ENCODE peak calls at places on chromosomes 5 and 9, in ten cellular contexts. One of them, this sample, is unnamed.

GRCh38 chr9:133221177-133221809 is 12.2 kb upstream of the OBP2B start:
- DNase-seq in AG04450: no peak
- DNase-seq in ovary: no peak
- DNase-seq in cardiac muscle cell: no peak
- DNase-seq in GOT3: no peak
- DNase-seq in nephron progenitor cell: no peak
- DNase-seq in germinal center: no peak
- DNase-seq in T-cell: no peak
- DNase-seq in 8988T: no peak
- DNase-seq in effector memory CD4-positive, alpha-beta T cell: no peak
- DNase-seq in this sample: no peak

GRCh38 chr5:163838738-163839137 is 333.3 kb downstream of the MAT2B start:
- DNase-seq in GOT3: no peak
- DNase-seq in 8988T: no peak
- DNase-seq in germinal center: no peak
- DNase-seq in cardiac muscle cell: no peak
- DNase-seq in effector memory CD4-positive, alpha-beta T cell: no peak
- DNase-seq in ovary: no peak
- DNase-seq in AG04450: no peak
- DNase-seq in T-cell: no peak
- DNase-seq in nephron progenitor cell: no peak
- DNase-seq in this sample: no peak

GRCh38 chr9:13778486-13779110 is 499.1 kb upstream of the MPDZ start:
- DNase-seq in nephron progenitor cell: no peak
- DNase-seq in germinal center: no peak
- DNase-seq in GOT3: no peak
- DNase-seq in 8988T: no peak
- DNase-seq in cardiac muscle cell: peak; percentile 37
- DNase-seq in effector memory CD4-positive, alpha-beta T cell: no peak
- DNase-seq in ovary: no peak
- DNase-seq in T-cell: no peak
- DNase-seq in AG04450: no peak
- DNase-seq in this sample: no peak

GRCh38 chr5:6452622-6453504 is 4.2 kb downstream of the UBE2QL1 start:
- DNase-seq in GOT3: no peak
- DNase-seq in cardiac muscle cell: no peak
- DNase-seq in AG04450: no peak
- DNase-seq in T-cell: no peak
- DNase-seq in nephron progenitor cell: no peak
- DNase-seq in ovary: no peak
- DNase-seq in effector memory CD4-positive, alpha-beta T cell: no peak
- DNase-seq in germinal center: no peak
- DNase-seq in 8988T: no peak
- DNase-seq in this sample: no peak

GRCh38 chr5:118554991-118555390 is 433.4 kb downstream of the DTWD2 start:
- DNase-seq in 8988T: no peak
- DNase-seq in nephron progenitor cell: no peak
- DNase-seq in effector memory CD4-positive, alpha-beta T cell: no peak
- DNase-seq in ovary: no peak
- DNase-seq in germinal center: no peak
- DNase-seq in GOT3: no peak
- DNase-seq in AG04450: no peak
- DNase-seq in T-cell: no peak
- DNase-seq in cardiac muscle cell: no peak
- DNase-seq in this sample: no peak

GRCh38 chr9:80775515-80775914 is 913.8 kb downstream of the TLE1 start:
- DNase-seq in effector memory CD4-positive, alpha-beta T cell: no peak
- DNase-seq in 8988T: no peak
- DNase-seq in nephron progenitor cell: no peak
- DNase-seq in germinal center: no peak
- DNase-seq in cardiac muscle cell: no peak
- DNase-seq in GOT3: no peak
- DNase-seq in ovary: no peak
- DNase-seq in T-cell: no peak
- DNase-seq in AG04450: no peak
- DNase-seq in this sample: no peak

GRCh38 chr9:129142536-129142935 is 31.3 kb downstream of the PTPA start:
- DNase-seq in effector memory CD4-positive, alpha-beta T cell: no peak
- DNase-seq in GOT3: no peak
- DNase-seq in nephron progenitor cell: no peak
- DNase-seq in germinal center: no peak
- DNase-seq in AG04450: no peak
- DNase-seq in T-cell: no peak
- DNase-seq in 8988T: no peak
- DNase-seq in cardiac muscle cell: no peak
- DNase-seq in ovary: no peak
- DNase-seq in this sample: no peak

GRCh38 chr5:164230341-164230740 is 724.9 kb downstream of the MAT2B start:
- DNase-seq in T-cell: no peak
- DNase-seq in nephron progenitor cell: no peak
- DNase-seq in ovary: no peak
- DNase-seq in AG04450: no peak
- DNase-seq in cardiac muscle cell: no peak
- DNase-seq in GOT3: no peak
- DNase-seq in germinal center: no peak
- DNase-seq in effector memory CD4-positive, alpha-beta T cell: no peak
- DNase-seq in 8988T: no peak
- DNase-seq in this sample: no peak

GRCh38 chr9:133584559-133585476 is 24.4 kb downstream of the FAM163B start:
- DNase-seq in AG04450: no peak
- DNase-seq in germinal center: no peak
- DNase-seq in cardiac muscle cell: peak; percentile 57
- DNase-seq in GOT3: no peak
- DNase-seq in nephron progenitor cell: no peak
- DNase-seq in effector memory CD4-positive, alpha-beta T cell: no peak
- DNase-seq in ovary: no peak
- DNase-seq in T-cell: no peak
- DNase-seq in 8988T: no peak
- DNase-seq in this sample: no peak

GRCh38 chr5:32018476-32019436 is 155.4 kb downstream of the GOLPH3 start:
- DNase-seq in germinal center: no peak
- DNase-seq in ovary: no peak
- DNase-seq in effector memory CD4-positive, alpha-beta T cell: no peak
- DNase-seq in cardiac muscle cell: peak; percentile 47
- DNase-seq in nephron progenitor cell: no peak
- DNase-seq in T-cell: no peak
- DNase-seq in GOT3: no peak
- DNase-seq in 8988T: no peak
- DNase-seq in AG04450: no peak
- DNase-seq in this sample: no peak

GRCh38 chr5:65774346-65774745 is 52.3 kb downstream of the NLN start:
- DNase-seq in GOT3: no peak
- DNase-seq in effector memory CD4-positive, alpha-beta T cell: no peak
- DNase-seq in T-cell: no peak
- DNase-seq in AG04450: peak; percentile 63
- DNase-seq in germinal center: no peak
- DNase-seq in nephron progenitor cell: no peak
- DNase-seq in ovary: no peak
- DNase-seq in 8988T: no peak
- DNase-seq in cardiac muscle cell: peak; percentile 73
- DNase-seq in this sample: peak; percentile 45

GRCh38 chr5:56278267-56278826 is 45.2 kb upstream of the ANKRD55 start:
- DNase-seq in 8988T: no peak
- DNase-seq in ovary: no peak
- DNase-seq in nephron progenitor cell: peak; percentile 48
- DNase-seq in T-cell: no peak
- DNase-seq in cardiac muscle cell: peak; percentile 42
- DNase-seq in GOT3: no peak
- DNase-seq in effector memory CD4-positive, alpha-beta T cell: no peak
- DNase-seq in germinal center: no peak
- DNase-seq in AG04450: peak; percentile 92
- DNase-seq in this sample: peak; percentile 53

GRCh38 chr9:21576331-21577189 is 94.4 kb upstream of the IFNE start:
- DNase-seq in germinal center: no peak
- DNase-seq in effector memory CD4-positive, alpha-beta T cell: no peak
- DNase-seq in nephron progenitor cell: no peak
- DNase-seq in 8988T: no peak
- DNase-seq in GOT3: no peak
- DNase-seq in AG04450: peak; percentile 55
- DNase-seq in cardiac muscle cell: peak; percentile 95
- DNase-seq in ovary: no peak
- DNase-seq in T-cell: peak; percentile 40
- DNase-seq in this sample: peak; percentile 69

GRCh38 chr9:28808042-28808441 is 1234.8 kb upstream of the C9orf72 start:
- DNase-seq in AG04450: no peak
- DNase-seq in germinal center: no peak
- DNase-seq in nephron progenitor cell: no peak
- DNase-seq in T-cell: no peak
- DNase-seq in 8988T: no peak
- DNase-seq in effector memory CD4-positive, alpha-beta T cell: no peak
- DNase-seq in ovary: no peak
- DNase-seq in GOT3: no peak
- DNase-seq in cardiac muscle cell: peak; percentile 38
- DNase-seq in this sample: no peak

This sample was measured in AG08396.